ENCODE peak calls at places on chromosomes 12 and 14, in six cellular contexts. L is HT-29, O is LHCN-M2, R is AG10803, Q is aorta, N is foreskin fibroblast. S is an unnamed sample.

GRCh38 chr12:70317781-70318180 is 48.3 kb upstream of the KCNMB4 start:
- DNase-seq in L (no peak), O (peak), R (no peak), Q (no peak), N (no peak), S (no peak)

GRCh38 chr12:78181544-78182162 is 351.0 kb downstream of the NAV3 start:
- DNase-seq in L (peak), O (no peak), R (peak), Q (no peak), N (peak), S (peak)

GRCh38 chr14:73462078-73462715 is 3.9 kb upstream of the NUMB start:
- DNase-seq in L (peak), O (peak), R (peak), Q (no peak), N (peak), S (peak)

GRCh38 chr14:80787876-80788275 is 153.7 kb downstream of the CEP128 start:
- DNase-seq in L (no peak), O (no peak), R (peak), Q (no peak), N (peak), S (no peak)

GRCh38 chr12:117112268-117112595 is 13.0 kb upstream of the TESC start:
- DNase-seq in L (no peak), O (no peak), R (no peak), Q (peak), N (no peak), S (no peak)

GRCh38 chr14:32491413-32492016 is 162.4 kb downstream of the AKAP6 start:
- DNase-seq in L (no peak), O (no peak), R (no peak), Q (no peak), N (no peak), S (no peak)

GRCh38 chr12:94704452-94704871 is 54.1 kb upstream of the TMCC3 start:
- DNase-seq in L (peak), O (peak), R (peak), Q (no peak), N (peak), S (no peak)

GRCh38 chr14:55802986-55803431 is 223.0 kb downstream of the KTN1 start:
- DNase-seq in L (peak), O (peak), R (no peak), Q (no peak), N (peak), S (no peak)

GRCh38 chr14:68627868-68628604 is 164.8 kb downstream of the ZFP36L1 start:
- DNase-seq in L (peak), O (no peak), R (no peak), Q (peak), N (no peak), S (peak)

GRCh38 chr12:70831538-70831937 is 89.0 kb downstream of the PTPRR start:
- DNase-seq in L (peak), O (peak), R (no peak), Q (no peak), N (peak), S (no peak)

GRCh38 chr12:65878540-65878939 is 54.3 kb downstream of the HMGA2 start:
- DNase-seq in L (peak), O (peak), R (peak), Q (no peak), N (no peak), S (no peak)

GRCh38 chr14:20195911-20196310 is 5.2 kb downstream of the OR11G2 start:
- DNase-seq in L (no peak), O (no peak), R (no peak), Q (no peak), N (no peak), S (no peak)

GRCh38 chr14:42884100-42884499 is 1277.4 kb downstream of the LRFN5 start:
- DNase-seq in L (no peak), O (no peak), R (no peak), Q (no peak), N (peak), S (no peak)

GRCh38 chr12:102990419-102990818 is 32.9 kb downstream of the ASCL1 start:
- DNase-seq in L (no peak), O (no peak), R (no peak), Q (no peak), N (no peak), S (no peak)

GRCh38 chr12:5692850-5693249 is 252.2 kb downstream of the ANO2 start:
- DNase-seq in L (no peak), O (no peak), R (no peak), Q (no peak), N (no peak), S (no peak)

GRCh38 chr12:77947326-77947725 is 116.6 kb downstream of the NAV3 start:
- DNase-seq in L (no peak), O (peak), R (peak), Q (no peak), N (peak), S (no peak)

GRCh38 chr14:32480337-32480736 is 151.2 kb downstream of the AKAP6 start:
- DNase-seq in L (no peak), O (peak), R (peak), Q (no peak), N (peak), S (no peak)

GRCh38 chr14:21537088-21537424 is 10.9 kb upstream of the SALL2 start:
- DNase-seq in L (no peak), O (no peak), R (no peak), Q (no peak), N (peak), S (no peak)

GRCh38 chr12:16325426-16325825 is 22.0 kb upstream of the MGST1 start:
- DNase-seq in L (peak), O (peak), R (no peak), Q (no peak), N (no peak), S (no peak)

GRCh38 chr14:70809238-70810214 is at the start of gene MAP3K9:
- DNase-seq in L (peak), O (peak), R (no peak), Q (peak), N (peak), S (peak)

GRCh38 chr14:76599141-76599540 is 162.1 kb upstream of the VASH1 start:
- DNase-seq in L (no peak), O (no peak), R (no peak), Q (no peak), N (no peak), S (no peak)

GRCh38 chr12:75378354-75378753 is 12.5 kb upstream of the GLIPR1L2 start:
- DNase-seq in L (no peak), O (no peak), R (peak), Q (no peak), N (peak), S (no peak)

GRCh38 chr12:10715491-10715890 is 7.6 kb downstream of the YBX3 start:
- DNase-seq in L (no peak), O (no peak), R (no peak), Q (no peak), N (no peak), S (no peak)

GRCh38 chr14:102902523-102903247 is 19.8 kb upstream of the AMN start:
- DNase-seq in L (no peak), O (no peak), R (no peak), Q (peak), N (no peak), S (peak)

GRCh38 chr12:98149270-98149669 is 366.1 kb upstream of the TMPO start:
- DNase-seq in L (no peak), O (no peak), R (no peak), Q (no peak), N (no peak), S (no peak)

GRCh38 chr12:118061876-118062791 is 1.2 kb upstream of the WSB2 start:
- DNase-seq in L (peak), O (peak), R (peak), Q (peak), N (peak), S (no peak)

GRCh38 chr14:72643317-72643801 is 250.5 kb downstream of the DPF3 start:
- DNase-seq in L (no peak), O (peak), R (peak), Q (no peak), N (peak), S (no peak)

GRCh38 chr14:99564903-99565259 is 39.1 kb downstream of the CCDC85C start:
- DNase-seq in L (no peak), O (no peak), R (no peak), Q (no peak), N (no peak), S (no peak)

GRCh38 chr12:105214141-105214540 is 21.8 kb downstream of the APPL2 start:
- DNase-seq in L (peak), O (peak), R (peak), Q (no peak), N (no peak), S (no peak)

GRCh38 chr14:31360919-31361662 is 59.3 kb downstream of the HEATR5A start:
- DNase-seq in L (no peak), O (peak), R (peak), Q (no peak), N (peak), S (no peak)

GRCh38 chr14:26281280-26281998 is 316.4 kb downstream of the NOVA1 start:
- DNase-seq in L (peak), O (peak), R (peak), Q (no peak), N (peak), S (no peak)

GRCh38 chr12:93085383-93086287 is 156.5 kb upstream of the EEA1 start:
- DNase-seq in L (peak), O (peak), R (no peak), Q (no peak), N (no peak), S (no peak)

GRCh38 chr12:47610847-47611246 is 95.0 kb downstream of the RPAP3 start:
- DNase-seq in L (no peak), O (no peak), R (no peak), Q (no peak), N (no peak), S (no peak)

GRCh38 chr12:1843641-1844005 is 23.3 kb downstream of the LRTM2 start:
- DNase-seq in L (no peak), O (no peak), R (no peak), Q (peak), N (no peak), S (no peak)

S was measured in Right ventricle myocardium inferior.